ENCODE peak calls at places on chromosomes 4 and X, in five cellular contexts. One of them, this sample, is unnamed.

GRCh38 chr4:2046031-2046961 is 12.8 kb upstream of the NAT8L start:
- DNase-seq in IMR-90: no peak
- DNase-seq in adrenal gland: no peak
- DNase-seq in NB4: no peak
- DNase-seq in vagina: peak
- DNase-seq in this sample: no peak

GRCh38 chrX:150163181-150163930 is 199.8 kb upstream of the MAMLD1 start:
- DNase-seq in IMR-90: no peak
- DNase-seq in vagina: peak
- DNase-seq in NB4: no peak
- DNase-seq in adrenal gland: no peak
- DNase-seq in this sample: no peak

GRCh38 chrX:39050427-39050826 is 249.2 kb downstream of the MID1IP1 start:
- DNase-seq in IMR-90: no peak
- DNase-seq in adrenal gland: no peak
- DNase-seq in NB4: no peak
- DNase-seq in vagina: peak
- DNase-seq in this sample: no peak

GRCh38 chr4:68577590-68577989 is 1.5 kb upstream of the UGT2B17 start:
- DNase-seq in IMR-90: no peak
- DNase-seq in vagina: no peak
- DNase-seq in NB4: no peak
- DNase-seq in adrenal gland: no peak
- DNase-seq in this sample: no peak

GRCh38 chr4:73417342-73417741 is 13.3 kb downstream of the ALB start:
- DNase-seq in adrenal gland: no peak
- DNase-seq in IMR-90: no peak
- DNase-seq in NB4: no peak
- DNase-seq in vagina: no peak
- DNase-seq in this sample: no peak

GRCh38 chrX:115598556-115598955 is 37.6 kb downstream of the PLS3 start:
- DNase-seq in IMR-90: no peak
- DNase-seq in adrenal gland: no peak
- DNase-seq in vagina: no peak
- DNase-seq in NB4: no peak
- DNase-seq in this sample: no peak

GRCh38 chr4:170978990-170979389 is 834.2 kb upstream of the GALNTL6 start:
- DNase-seq in vagina: no peak
- DNase-seq in NB4: no peak
- DNase-seq in adrenal gland: no peak
- DNase-seq in IMR-90: no peak
- DNase-seq in this sample: no peak

GRCh38 chr4:74522251-74522991 is 77.5 kb downstream of the AREG start:
- DNase-seq in adrenal gland: no peak
- DNase-seq in vagina: no peak
- DNase-seq in NB4: no peak
- DNase-seq in IMR-90: peak
- DNase-seq in this sample: no peak

GRCh38 chr4:38785041-38785790 is 2.4 kb upstream of the TLR10 start:
- DNase-seq in NB4: peak
- DNase-seq in vagina: no peak
- DNase-seq in IMR-90: no peak
- DNase-seq in adrenal gland: no peak
- DNase-seq in this sample: no peak

GRCh38 chr4:6688879-6689505 is 4.7 kb upstream of the S100P start:
- DNase-seq in vagina: no peak
- DNase-seq in NB4: peak
- DNase-seq in adrenal gland: peak
- DNase-seq in IMR-90: peak
- DNase-seq in this sample: peak

GRCh38 chr4:18042754-18043153 is 21.2 kb upstream of the LCORL start:
- DNase-seq in IMR-90: no peak
- DNase-seq in NB4: no peak
- DNase-seq in adrenal gland: no peak
- DNase-seq in vagina: no peak
- DNase-seq in this sample: no peak

GRCh38 chr4:87073187-87073569 is 138.4 kb downstream of the AFF1 start:
- DNase-seq in IMR-90: no peak
- DNase-seq in NB4: no peak
- DNase-seq in vagina: no peak
- DNase-seq in adrenal gland: no peak
- DNase-seq in this sample: no peak

GRCh38 chr4:3878678-3879077 is 112.5 kb downstream of the ADRA2C start:
- DNase-seq in adrenal gland: no peak
- DNase-seq in NB4: no peak
- DNase-seq in IMR-90: no peak
- DNase-seq in vagina: no peak
- DNase-seq in this sample: no peak

GRCh38 chr4:186931519-186931918 is 207.9 kb upstream of the FAT1 start:
- DNase-seq in vagina: no peak
- DNase-seq in adrenal gland: no peak
- DNase-seq in NB4: no peak
- DNase-seq in IMR-90: peak
- DNase-seq in this sample: no peak

GRCh38 chr4:87978656-87979055 is 3.1 kb downstream of the SPP1 start:
- DNase-seq in adrenal gland: no peak
- DNase-seq in NB4: peak
- DNase-seq in vagina: no peak
- DNase-seq in IMR-90: peak
- DNase-seq in this sample: no peak

GRCh38 chr4:3859571-3859970 is 93.4 kb downstream of the ADRA2C start:
- DNase-seq in vagina: no peak
- DNase-seq in IMR-90: no peak
- DNase-seq in adrenal gland: no peak
- DNase-seq in NB4: no peak
- DNase-seq in this sample: no peak

GRCh38 chr4:128707864-128708263 is 101.6 kb upstream of the JADE1 start:
- DNase-seq in adrenal gland: no peak
- DNase-seq in IMR-90: peak
- DNase-seq in NB4: no peak
- DNase-seq in vagina: no peak
- DNase-seq in this sample: no peak

GRCh38 chrX:13598877-13599276 is 29.5 kb downstream of the EGFL6 start:
- DNase-seq in IMR-90: peak
- DNase-seq in vagina: no peak
- DNase-seq in adrenal gland: no peak
- DNase-seq in NB4: peak
- DNase-seq in this sample: no peak

GRCh38 chr4:24792552-24792951 is 2.8 kb upstream of the SOD3 start:
- DNase-seq in NB4: no peak
- DNase-seq in adrenal gland: no peak
- DNase-seq in vagina: no peak
- DNase-seq in IMR-90: no peak
- DNase-seq in this sample: no peak

GRCh38 chr4:105909699-105910340 is 14.5 kb downstream of the NPNT start:
- DNase-seq in adrenal gland: no peak
- DNase-seq in vagina: no peak
- DNase-seq in NB4: no peak
- DNase-seq in IMR-90: peak
- DNase-seq in this sample: no peak

GRCh38 chrX:7346021-7346420 is 198.1 kb upstream of the PUDP start:
- DNase-seq in IMR-90: peak
- DNase-seq in NB4: no peak
- DNase-seq in adrenal gland: no peak
- DNase-seq in vagina: no peak
- DNase-seq in this sample: no peak

GRCh38 chrX:33339219-33339618 is 127.9 kb upstream of the DMD start:
- DNase-seq in IMR-90: peak
- DNase-seq in NB4: no peak
- DNase-seq in adrenal gland: no peak
- DNase-seq in vagina: no peak
- DNase-seq in this sample: no peak

DNA sequence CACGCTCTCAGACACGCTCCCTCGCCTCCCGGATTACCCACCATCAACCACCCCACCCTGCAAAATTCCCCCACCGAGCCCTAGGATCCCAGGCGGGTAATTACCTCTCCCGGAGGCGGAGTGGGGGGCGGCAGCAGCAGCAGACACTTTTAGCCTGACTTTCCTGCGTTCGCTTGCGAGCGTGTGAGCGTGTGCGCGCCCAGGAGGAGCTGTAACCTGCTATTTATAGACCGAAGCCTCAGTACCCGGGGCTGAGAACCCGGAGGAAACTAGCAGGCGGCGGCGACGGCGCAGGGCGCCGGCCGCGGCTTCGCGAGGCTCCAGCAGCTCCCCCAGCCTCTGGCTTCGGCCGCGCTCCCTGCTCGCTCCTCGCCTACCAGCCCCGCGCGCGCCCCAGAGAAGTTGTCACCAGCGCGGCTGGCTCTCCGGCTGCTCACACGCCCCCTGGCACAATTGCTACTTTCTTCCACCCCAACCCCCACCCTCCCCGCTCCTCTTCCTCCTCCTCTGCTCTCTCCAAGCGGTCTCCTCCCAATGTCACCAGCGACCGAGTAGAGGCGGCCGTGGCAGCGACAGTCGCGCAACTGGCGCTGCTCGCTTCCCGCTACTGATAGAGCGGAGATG is at the start of gene INPP4B:
- DNase-seq in IMR-90: peak
- DNase-seq in adrenal gland: peak
- DNase-seq in NB4: no peak
- DNase-seq in vagina: no peak
- DNase-seq in this sample: peak
- TF ChIP-seq POLR2A in IMR-90: no peak
- TF ChIP-seq POLR2A in adrenal gland: peak
- TF ChIP-seq POLR2A in NB4: no peak
- TF ChIP-seq POLR2A in vagina: no peak
- TF ChIP-seq POLR2A in this sample: no peak

GRCh38 chr4:169270810-169271691 is at the start of gene SH3RF1:
- DNase-seq in IMR-90: peak
- DNase-seq in adrenal gland: peak
- DNase-seq in vagina: no peak
- DNase-seq in NB4: peak
- DNase-seq in this sample: peak
- TF ChIP-seq POLR2A in IMR-90: peak
- TF ChIP-seq POLR2A in adrenal gland: peak
- TF ChIP-seq POLR2A in vagina: peak
- TF ChIP-seq POLR2A in NB4: no peak
- TF ChIP-seq POLR2A in this sample: peak

GRCh38 chr4:26321326-26322276 is 787 bp downstream of the RBPJ start:
- DNase-seq in vagina: no peak
- DNase-seq in NB4: peak
- DNase-seq in adrenal gland: peak
- DNase-seq in IMR-90: peak
- DNase-seq in this sample: no peak

GRCh38 chr4:26320453-26321325 is at the start of gene RBPJ:
- DNase-seq in adrenal gland: peak
- DNase-seq in IMR-90: peak
- DNase-seq in vagina: no peak
- DNase-seq in NB4: peak
- DNase-seq in this sample: peak

GRCh38 chr4:26317766-26318165 is 3.0 kb upstream of the RBPJ start:
- DNase-seq in adrenal gland: no peak
- DNase-seq in NB4: no peak
- DNase-seq in IMR-90: no peak
- DNase-seq in vagina: no peak
- DNase-seq in this sample: no peak

GRCh38 chr4:26320159-26320452 is 708 bp upstream of the RBPJ start:
- DNase-seq in vagina: no peak
- DNase-seq in adrenal gland: no peak
- DNase-seq in NB4: no peak
- DNase-seq in IMR-90: peak
- DNase-seq in this sample: no peak

DNA sequence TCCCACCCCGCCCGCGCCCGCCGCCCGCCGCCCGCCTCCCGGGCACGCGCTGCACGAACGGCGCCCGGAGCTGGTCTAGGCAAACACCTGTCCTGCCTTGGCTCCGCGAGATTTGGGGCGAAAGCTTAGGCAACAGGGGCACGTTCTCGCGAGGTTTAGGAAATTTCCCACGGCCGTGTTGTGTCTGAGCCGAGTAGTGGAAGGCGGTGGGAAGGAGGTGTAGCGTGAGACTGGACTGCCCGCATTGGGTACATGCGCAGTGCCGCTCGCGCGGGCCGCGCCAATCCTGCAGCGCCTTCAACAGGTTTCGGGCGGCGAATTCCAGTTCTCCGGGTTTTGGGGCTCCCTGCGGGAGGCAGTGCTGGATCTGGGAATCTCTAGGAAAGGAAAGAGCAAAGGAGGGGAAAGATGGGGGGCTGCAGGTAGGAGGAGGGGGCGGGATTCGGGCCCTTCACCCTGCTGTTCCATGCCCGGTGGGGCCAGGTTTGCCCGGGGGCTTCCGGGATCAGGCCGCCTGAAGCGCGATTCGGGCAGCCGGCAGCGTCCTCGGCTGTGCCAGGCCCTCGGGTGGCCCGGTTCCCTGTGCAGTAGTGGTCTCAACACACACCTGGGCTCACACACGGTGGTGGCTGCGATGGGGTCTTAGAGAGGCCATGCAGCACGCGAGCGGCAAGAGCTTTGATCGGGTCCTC is 1.2 kb upstream of the RBPJ start:
- DNase-seq in NB4: peak
- DNase-seq in vagina: no peak
- DNase-seq in IMR-90: peak
- DNase-seq in adrenal gland: peak
- DNase-seq in this sample: peak
- TF ChIP-seq POLR2A in NB4: peak
- TF ChIP-seq POLR2A in vagina: peak
- TF ChIP-seq POLR2A in IMR-90: peak
- TF ChIP-seq POLR2A in adrenal gland: peak
- TF ChIP-seq POLR2A in this sample: no peak

GRCh38 chrX:104795804-104796203 is 229.8 kb downstream of the IL1RAPL2 start:
- DNase-seq in NB4: no peak
- DNase-seq in adrenal gland: no peak
- DNase-seq in IMR-90: no peak
- DNase-seq in vagina: no peak
- DNase-seq in this sample: no peak
- TF ChIP-seq POLR2A in NB4: no peak
- TF ChIP-seq POLR2A in adrenal gland: no peak
- TF ChIP-seq POLR2A in IMR-90: no peak
- TF ChIP-seq POLR2A in vagina: no peak
- TF ChIP-seq POLR2A in this sample: no peak

DNA sequence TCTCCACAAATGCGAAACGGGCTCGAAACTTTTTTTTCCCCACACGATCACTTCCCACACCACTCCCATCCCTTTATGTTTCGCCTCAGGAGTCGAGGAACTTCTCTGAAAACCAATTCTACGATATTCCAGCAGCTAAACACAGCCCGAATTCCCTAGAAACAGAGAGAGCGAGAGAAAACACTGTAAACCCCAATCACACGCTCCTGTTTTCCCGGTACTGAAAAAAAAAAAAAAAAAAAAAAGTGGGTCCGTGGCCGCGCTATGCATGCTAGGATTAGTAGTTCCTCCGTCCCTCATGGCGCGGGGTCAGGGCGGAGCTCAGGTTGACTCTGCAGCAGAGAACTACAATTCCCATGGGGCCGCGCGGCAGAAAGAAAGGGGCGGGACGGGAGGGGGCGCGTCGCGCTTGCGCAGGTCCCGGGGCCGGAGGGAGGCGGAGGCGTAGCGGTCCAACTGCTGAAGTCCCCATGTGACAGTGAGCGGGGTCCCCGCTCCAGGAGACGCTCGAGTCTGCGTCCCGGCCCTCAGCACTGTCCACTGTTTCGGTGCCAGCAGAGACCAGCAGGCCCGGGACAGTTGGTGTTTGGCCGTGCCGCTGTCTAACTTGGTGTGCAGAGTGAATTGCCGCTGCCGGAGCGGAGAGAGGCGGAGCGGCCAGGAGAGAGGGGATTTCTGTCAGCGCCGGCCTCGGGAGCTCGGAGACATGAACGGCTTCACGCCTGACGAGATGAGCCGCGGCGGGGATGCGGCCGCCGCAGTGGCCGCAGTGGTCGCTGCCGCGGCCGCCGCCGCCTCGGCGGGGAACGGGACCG is at the start of gene SAP30:
- DNase-seq in NB4: peak
- DNase-seq in vagina: peak
- DNase-seq in IMR-90: peak
- DNase-seq in adrenal gland: peak
- DNase-seq in this sample: peak
- TF ChIP-seq POLR2A in NB4: peak
- TF ChIP-seq POLR2A in vagina: peak
- TF ChIP-seq POLR2A in IMR-90: peak
- TF ChIP-seq POLR2A in adrenal gland: peak
- TF ChIP-seq POLR2A in this sample: peak